ENCODE peak calls at places on chromosomes 16 and 17, in five cellular contexts. P is upper lobe of right lung; T is pulmonary artery endothelial cell; Q is activated CD8-positive, alpha-beta memory T cell treated with anti-CD3 and anti-CD28 coated beads for 4 hours; A is lung. Z is an unnamed sample.

GRCh38 chr16:10266809-10267208 is 84.6 kb upstream of the GRIN2A start:
- DNase-seq in P (no peak), T (no peak), Q (no peak), A (no peak), Z (no peak)

GRCh38 chr16:49924078-49924477 is 68.2 kb upstream of the ZNF423 start:
- DNase-seq in P (no peak), T (no peak), Q (no peak), A (no peak), Z (no peak)

GRCh38 chr17:44079877-44080821 is 9.6 kb downstream of the G6PC3 start:
- DNase-seq in P (no peak), T (no peak), Q (no peak), A (no peak), Z (no peak)

GRCh38 chr17:1787301-1787902 is 25.5 kb downstream of the SERPINF1 start:
- DNase-seq in P (no peak), T (peak; percentile 76), Q (no peak), A (no peak), Z (peak; percentile 81)

GRCh38 chr16:11047057-11047456 is 102.7 kb downstream of the CLEC16A start:
- DNase-seq in P (no peak), T (no peak), Q (no peak), A (no peak), Z (peak; percentile 41)

GRCh38 chr17:81403671-81404534 is 8.6 kb downstream of the BAHCC1 start:
- DNase-seq in P (no peak), T (no peak), Q (no peak), A (no peak), Z (no peak)

GRCh38 chr17:18981642-18982424 is 22.7 kb downstream of the FAM83G start:
- DNase-seq in P (no peak), T (no peak), Q (no peak), A (no peak), Z (no peak)

GRCh38 chr17:78611636-78612035 is 34.4 kb upstream of the DNAH17 start:
- DNase-seq in P (no peak), T (no peak), Q (no peak), A (no peak), Z (no peak)

GRCh38 chr17:63675607-63676539 is 24.1 kb downstream of the LIMD2 start:
- DNase-seq in P (peak; percentile 83), T (peak; percentile 95), Q (no peak), A (peak; percentile 89), Z (no peak)

GRCh38 chr16:17757808-17758207 is 287.0 kb upstream of the XYLT1 start:
- DNase-seq in P (no peak), T (no peak), Q (no peak), A (no peak), Z (no peak)

GRCh38 chr17:4479340-4479981 is 19.2 kb upstream of the SPNS2 start:
- DNase-seq in P (no peak), T (no peak), Q (no peak), A (no peak), Z (no peak)

GRCh38 chr16:87801679-87802300 is 36.0 kb upstream of the KLHDC4 start:
- DNase-seq in P (no peak), T (no peak), Q (no peak), A (no peak), Z (no peak)

GRCh38 chr17:54694287-54694887 is 206.3 kb upstream of the TOM1L1 start:
- DNase-seq in P (no peak), T (no peak), Q (no peak), A (no peak), Z (no peak)

GRCh38 chr17:61818225-61818624 is 45.1 kb downstream of the BRIP1 start:
- DNase-seq in P (no peak), T (no peak), Q (no peak), A (no peak), Z (no peak)

GRCh38 chr17:41836550-41837196 is 641 bp upstream of the NT5C3B start:
- DNase-seq in P (peak; percentile 23), T (no peak), Q (no peak), A (no peak), Z (no peak)

GRCh38 chr16:14635394-14636145 is 2.8 kb downstream of the BFAR start:
- DNase-seq in P (no peak), T (no peak), Q (no peak), A (no peak), Z (no peak)

GRCh38 chr17:850828-851759 is 68.9 kb downstream of the MRM3 start:
- DNase-seq in P (no peak), T (no peak), Q (no peak), A (no peak), Z (no peak)

GRCh38 chr16:11094075-11094593 is 149.8 kb downstream of the CLEC16A start:
- DNase-seq in P (peak; percentile 63), T (no peak), Q (peak; percentile 60), A (peak; percentile 48), Z (no peak)

GRCh38 chr17:71085238-71086033 is 916.1 kb downstream of the KCNJ2 start:
- DNase-seq in P (no peak), T (no peak), Q (no peak), A (peak; percentile 30), Z (no peak)

GRCh38 chr16:55701442-55702319 is 45.9 kb downstream of the SLC6A2 start:
- DNase-seq in P (peak; percentile 82), T (peak; percentile 29), Q (no peak), A (peak; percentile 73), Z (peak; percentile 4)

GRCh38 chr16:50273888-50274770 is 7.8 kb downstream of the ADCY7 start:
- DNase-seq in P (peak; percentile 76), T (no peak), Q (no peak), A (no peak), Z (no peak)

GRCh38 chr16:89658221-89658879 is 714 bp downstream of the SPATA33 start:
- DNase-seq in P (no peak), T (no peak), Q (no peak), A (no peak), Z (no peak)

GRCh38 chr16:71807905-71808592 is 585 bp downstream of the AP1G1 start:
- DNase-seq in P (no peak), T (no peak), Q (peak; percentile 38), A (no peak), Z (no peak)

GRCh38 chr16:51939371-51940005 is 607.5 kb downstream of the TOX3 start:
- DNase-seq in P (no peak), T (no peak), Q (no peak), A (no peak), Z (no peak)

GRCh38 chr17:50908860-50909764 is 43.0 kb upstream of the TOB1 start:
- DNase-seq in P (peak; percentile 86), T (no peak), Q (peak; percentile 12), A (peak; percentile 71), Z (peak; percentile 83)

GRCh38 chr17:40915199-40915661 is 22.2 kb downstream of the KRT23 start:
- DNase-seq in P (no peak), T (no peak), Q (no peak), A (no peak), Z (no peak)

GRCh38 chr16:72989203-72989991 is 58.5 kb downstream of the ZFHX3 start:
- DNase-seq in P (no peak), T (no peak), Q (no peak), A (no peak), Z (peak; percentile 18)

GRCh38 chr16:22321340-22322001 is 24.3 kb downstream of the POLR3E start:
- DNase-seq in P (peak; percentile 75), T (peak; percentile 60), Q (peak; percentile 33), A (peak; percentile 49), Z (peak; percentile 51)

GRCh38 chr17:27491713-27492190 is 35.5 kb downstream of the KSR1 start:
- DNase-seq in P (peak; percentile 47), T (no peak), Q (no peak), A (no peak), Z (no peak)